ENCODE peak calls at places on chromosomes 1 and 21, in ten cellular contexts. I is neural crest cell, Y is colonic mucosa, N is GM12864, P is lower leg skin, K is GM20000, D is A549, J is H9, M is GM10248, X is endothelial cell. V is an unnamed sample.

GRCh38 chr1:222880586-222880985 is 65.7 kb downstream of the DISP1 start:
- DNase-seq in M (no peak), P (no peak), I (no peak), J (no peak), X (no peak), K (no peak), D (no peak), N (no peak), Y (no peak), V (no peak)

GRCh38 chr1:192577145-192578140 is 1.9 kb downstream of the RGS1 start:
- DNase-seq in X (no peak), M (no peak), K (no peak), P (no peak), I (no peak), D (no peak), N (no peak), J (no peak), Y (no peak), V (no peak)

GRCh38 chr1:59422921-59423575 is 126.2 kb downstream of the FGGY start:
- DNase-seq in P (peak), X (peak), M (no peak), Y (peak), D (no peak), J (no peak), K (no peak), N (no peak), I (no peak), V (peak)

GRCh38 chr1:212555426-212555825 is 53.1 kb upstream of the ATF3 start:
- DNase-seq in I (no peak), K (no peak), D (no peak), M (no peak), N (no peak), X (no peak), J (no peak), Y (no peak), P (no peak), V (no peak)

GRCh38 chr21:17463441-17463840 is 49.4 kb upstream of the CXADR start:
- DNase-seq in I (no peak), N (no peak), J (no peak), X (no peak), P (no peak), M (no peak), D (peak), Y (no peak), K (no peak), V (peak)

GRCh38 chr1:53592521-53592982 is 133.4 kb downstream of the DMRTB1 start:
- DNase-seq in I (no peak), N (no peak), K (no peak), X (no peak), P (no peak), M (no peak), Y (peak), J (peak), D (no peak), V (no peak)

GRCh38 chr1:207910678-207911354 is at the start of gene CD34:
- DNase-seq in M (no peak), Y (no peak), K (no peak), J (peak), X (peak), D (no peak), I (peak), N (no peak), P (peak), V (no peak)

GRCh38 chr21:41321211-41321907 is 4.8 kb downstream of the FAM3B start:
- DNase-seq in J (no peak), X (no peak), D (no peak), N (no peak), Y (no peak), P (no peak), M (peak), I (no peak), K (no peak), V (no peak)

GRCh38 chr1:44050261-44050660 is 19.0 kb upstream of the SLC6A9 start:
- DNase-seq in I (no peak), X (no peak), Y (no peak), J (no peak), D (no peak), N (no peak), K (no peak), M (no peak), P (no peak), V (no peak)

GRCh38 chr1:46303872-46304326 is 401 bp downstream of the UQCRH start:
- DNase-seq in M (no peak), K (no peak), D (no peak), J (no peak), Y (peak), P (no peak), I (no peak), X (no peak), N (no peak), V (no peak)

GRCh38 chr1:15148475-15148874 is 5.1 kb upstream of the TMEM51 start:
- DNase-seq in J (no peak), D (no peak), X (no peak), Y (no peak), M (no peak), I (no peak), P (no peak), K (no peak), N (no peak), V (no peak)

GRCh38 chr1:160025314-160025713 is 6.5 kb downstream of the PIGM start:
- DNase-seq in X (no peak), I (no peak), M (no peak), P (no peak), D (no peak), Y (no peak), N (no peak), J (no peak), K (no peak), V (no peak)

GRCh38 chr1:46424730-46425129 is 30.6 kb downstream of the FAAH start:
- DNase-seq in D (no peak), M (no peak), I (no peak), X (no peak), Y (no peak), P (no peak), J (no peak), K (no peak), N (no peak), V (no peak)

GRCh38 chr1:167601442-167602380 is 28.3 kb upstream of the RCSD1 start:
- DNase-seq in X (no peak), N (no peak), D (no peak), Y (peak), J (no peak), I (no peak), K (peak), P (peak), M (peak), V (no peak)

GRCh38 chr1:11374079-11374747 is 101.2 kb downstream of the UBIAD1 start:
- DNase-seq in K (no peak), J (no peak), M (no peak), I (no peak), Y (no peak), P (no peak), D (no peak), X (no peak), N (no peak), V (no peak)

GRCh38 chr1:204649756-204650155 is 35.8 kb downstream of the LRRN2 start:
- DNase-seq in P (no peak), X (no peak), J (no peak), N (no peak), D (no peak), K (no peak), I (no peak), Y (peak), M (no peak), V (no peak)

GRCh38 chr1:161038523-161039153 is at the start of gene TSTD1:
- DNase-seq in M (peak), Y (peak), X (peak), N (no peak), K (peak), P (peak), D (no peak), J (peak), I (no peak), V (no peak)

GRCh38 chr1:1678581-1679380 is 13.8 kb downstream of the SLC35E2B start:
- DNase-seq in M (peak), J (peak), N (peak), X (peak), Y (peak), K (peak), D (peak), I (no peak), P (no peak), V (no peak)

GRCh38 chr1:185610954-185611353 is 123.2 kb upstream of the HMCN1 start:
- DNase-seq in I (no peak), J (no peak), P (no peak), K (no peak), M (no peak), D (no peak), X (no peak), Y (no peak), N (no peak), V (no peak)

GRCh38 chr1:116568925-116569490 is 1.8 kb downstream of the CD58 start:
- DNase-seq in J (no peak), K (no peak), I (no peak), X (no peak), D (no peak), M (no peak), N (no peak), Y (no peak), P (no peak), V (no peak)

GRCh38 chr1:107785506-107786213 is 179.3 kb downstream of the VAV3 start:
- DNase-seq in D (no peak), P (no peak), M (no peak), J (no peak), K (no peak), I (no peak), Y (no peak), X (no peak), N (no peak), V (no peak)

GRCh38 chr1:39406533-39407478 is 84.6 kb upstream of the BMP8A start:
- DNase-seq in I (no peak), Y (no peak), K (no peak), J (no peak), P (no peak), M (no peak), X (no peak), N (no peak), D (no peak), V (no peak)

GRCh38 chr1:217090073-217090911 is 367.1 kb upstream of the ESRRG start:
- DNase-seq in I (no peak), Y (no peak), M (no peak), X (no peak), J (no peak), P (no peak), D (no peak), N (no peak), K (no peak), V (no peak)

GRCh38 chr21:43266534-43266933 is 97.7 kb downstream of the CRYAA start:
- DNase-seq in P (no peak), X (no peak), Y (no peak), I (no peak), J (no peak), M (no peak), N (no peak), K (no peak), D (no peak), V (no peak)

GRCh38 chr1:9174243-9174642 is 45.3 kb upstream of the GPR157 start:
- DNase-seq in I (no peak), D (no peak), X (no peak), P (no peak), Y (no peak), M (no peak), N (no peak), J (no peak), K (no peak), V (no peak)

GRCh38 chr1:75725861-75726361 is 1.4 kb downstream of the ACADM start:
- DNase-seq in I (no peak), J (no peak), N (no peak), M (no peak), D (no peak), X (no peak), K (no peak), Y (peak), P (no peak), V (no peak)

GRCh38 chr1:108050911-108051624 is 86.1 kb upstream of the VAV3 start:
- DNase-seq in K (no peak), M (no peak), X (peak), D (no peak), I (no peak), J (no peak), Y (no peak), P (no peak), N (no peak), V (no peak)

GRCh38 chr1:53541263-53541625 is 82.0 kb downstream of the DMRTB1 start:
- DNase-seq in I (no peak), K (no peak), D (no peak), J (no peak), P (peak), Y (no peak), M (no peak), X (no peak), N (no peak), V (no peak)

GRCh38 chr21:42646076-42646825 is 7.2 kb upstream of the PDE9A start:
- DNase-seq in D (no peak), M (no peak), N (no peak), I (no peak), K (no peak), Y (no peak), P (no peak), J (no peak), X (no peak), V (no peak)

GRCh38 chr1:184242507-184242943 is 144.3 kb upstream of the C1orf21 start:
- DNase-seq in M (no peak), P (no peak), I (no peak), K (no peak), X (no peak), N (no peak), J (no peak), Y (no peak), D (no peak), V (peak)

GRCh38 chr1:88029142-88029541 is 654.9 kb upstream of the PKN2 start:
- DNase-seq in X (no peak), M (no peak), N (no peak), D (peak), K (no peak), J (no peak), Y (no peak), I (no peak), P (no peak), V (peak)
- TF ChIP-seq CTCF in X (peak), M (no peak), N (no peak), D (no peak), K (no peak), J (peak), Y (no peak), I (no peak), P (no peak), V (peak)

GRCh38 chr1:109790735-109791494 is 27.2 kb upstream of the EPS8L3 start:
- DNase-seq in K (peak), J (peak), N (peak), X (peak), D (no peak), I (no peak), P (peak), Y (peak), M (peak), V (no peak)
- TF ChIP-seq CTCF in K (peak), J (peak), N (peak), X (no peak), D (no peak), I (peak), P (no peak), Y (peak), M (peak), V (peak)

DNA sequence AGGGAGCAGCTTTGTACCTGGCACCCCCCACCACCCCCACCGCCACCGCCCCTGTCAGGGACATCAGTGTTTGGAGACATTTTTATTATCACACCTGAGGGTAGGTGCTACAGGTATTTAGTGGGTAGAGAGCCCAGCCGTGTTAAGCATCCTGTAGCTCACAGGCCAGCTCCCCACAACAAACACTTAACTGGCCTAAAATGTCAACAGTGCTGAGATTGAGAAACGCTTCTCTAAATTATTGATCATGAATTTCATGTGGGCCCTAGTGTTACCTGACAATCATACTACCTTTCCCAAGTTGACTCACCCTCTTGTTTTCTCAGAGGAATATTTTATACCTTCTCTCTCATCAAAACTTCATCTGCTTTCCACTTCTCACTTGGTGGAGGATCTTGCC is 21.4 kb downstream of the ELF3 start:
- DNase-seq in D (no peak), M (no peak), N (no peak), K (no peak), Y (no peak), X (no peak), P (no peak), J (no peak), I (no peak), V (no peak)
- TF ChIP-seq CTCF in D (no peak), M (no peak), N (no peak), K (no peak), Y (no peak), X (no peak), P (no peak), J (no peak), I (no peak), V (no peak)

GRCh38 chr1:197356723-197357533 is 88.9 kb downstream of the CRB1 start:
- DNase-seq in J (peak), I (peak), D (no peak), K (peak), P (no peak), N (no peak), M (peak), Y (no peak), X (peak), V (peak)
- TF ChIP-seq CTCF in J (peak), I (peak), D (peak), K (peak), P (no peak), N (peak), M (peak), Y (peak), X (peak), V (peak)

DNA sequence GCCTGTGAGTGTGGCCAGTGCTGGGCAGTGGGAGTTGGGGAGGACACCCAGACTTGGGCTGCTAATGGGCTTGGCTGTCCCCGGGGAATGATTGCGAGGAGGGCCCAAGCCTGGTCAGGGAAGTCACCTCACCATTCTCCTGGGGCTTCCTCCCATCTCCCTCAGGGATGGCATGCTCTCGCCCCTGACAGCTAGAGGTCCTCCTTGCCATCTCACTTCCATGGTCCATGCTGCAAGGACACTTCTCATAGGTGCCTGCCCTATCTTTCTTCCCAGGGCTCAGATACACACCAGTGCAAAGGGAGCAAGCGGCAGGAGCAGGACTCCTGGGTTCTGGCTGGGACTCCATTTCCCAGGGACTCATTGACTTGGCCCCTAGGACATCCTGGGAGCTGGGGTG is 4.1 kb downstream of the NTRK1 start:
- DNase-seq in I (no peak), D (no peak), N (no peak), J (no peak), Y (no peak), K (no peak), P (no peak), X (no peak), M (no peak), V (no peak)
- TF ChIP-seq CTCF in I (no peak), D (no peak), N (no peak), J (no peak), Y (no peak), K (no peak), P (no peak), X (no peak), M (no peak), V (no peak)

DNA sequence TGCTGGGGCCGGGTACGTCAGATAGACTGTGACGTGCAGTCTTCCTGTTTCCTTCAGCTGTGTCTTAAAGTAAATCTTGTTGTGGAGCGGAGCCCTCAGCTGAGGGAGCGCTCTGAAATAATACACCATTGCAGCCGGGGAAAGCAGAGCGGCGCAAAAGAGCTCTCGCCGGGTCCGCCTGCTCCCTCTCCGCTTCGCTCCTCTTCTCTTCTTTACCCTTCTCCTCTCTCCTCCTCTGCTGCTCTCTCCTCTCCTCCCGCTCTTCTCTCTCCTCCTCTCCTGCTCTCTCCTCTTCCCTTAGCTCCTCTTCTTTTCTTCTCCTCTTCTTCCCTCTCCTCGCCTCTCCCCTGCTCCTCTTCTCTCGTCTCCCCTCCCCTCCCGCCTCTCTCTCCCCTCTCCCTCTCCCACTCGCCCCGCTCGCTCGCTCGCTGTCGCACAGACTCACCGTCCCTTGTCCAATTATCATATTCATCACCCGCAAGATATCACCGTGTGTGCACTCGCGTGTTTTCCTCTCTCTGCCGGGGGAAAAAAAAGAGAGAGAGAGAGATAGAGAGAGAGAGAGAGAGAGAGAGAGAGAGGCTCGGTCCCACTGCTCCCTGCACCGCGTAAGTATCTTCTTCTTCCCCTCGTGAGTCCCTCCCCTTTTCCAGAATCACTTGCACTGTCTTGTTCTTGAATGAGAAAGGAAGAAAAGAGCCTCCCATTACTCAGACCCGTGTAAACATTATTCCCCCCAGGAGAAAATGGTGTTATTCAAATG is at the start of gene PROX1:
- DNase-seq in P (peak), I (peak), X (peak), Y (peak), M (peak), K (peak), D (peak), N (peak), J (peak), V (peak)
- TF ChIP-seq CTCF in P (no peak), I (peak), X (no peak), Y (no peak), M (no peak), K (no peak), D (no peak), N (no peak), J (peak), V (peak)

GRCh38 chr1:55284856-55285255 is 69.7 kb upstream of the USP24 start:
- DNase-seq in K (peak), N (no peak), D (peak), Y (peak), P (no peak), J (no peak), M (no peak), X (peak), I (no peak), V (no peak)
- TF ChIP-seq CTCF in K (peak), N (peak), D (peak), Y (peak), P (no peak), J (peak), M (peak), X (peak), I (peak), V (peak)

GRCh38 chr1:237799762-237800474 is 90.8 kb downstream of the ZP4 start:
- DNase-seq in I (peak), X (peak), Y (peak), K (peak), P (no peak), N (no peak), J (peak), M (peak), D (peak), V (no peak)
- TF ChIP-seq CTCF in I (peak), X (no peak), Y (peak), K (no peak), P (no peak), N (peak), J (peak), M (peak), D (peak), V (peak)

GRCh38 chr1:80779278-80779677 is 1021.5 kb upstream of the ADGRL2 start:
- DNase-seq in P (no peak), I (no peak), M (no peak), K (no peak), N (no peak), J (peak), X (no peak), Y (no peak), D (no peak), V (no peak)
- TF ChIP-seq CTCF in P (no peak), I (no peak), M (no peak), K (no peak), N (no peak), J (peak), X (no peak), Y (no peak), D (no peak), V (no peak)